ENCODE peak calls at places on chromosomes 16 and 17, in ten cellular contexts. M is stimulated activated naive CD4-positive, alpha-beta T cell; C is endothelial cell; T is NCI-H146; L is K562; J is AG09319; Q is MV-4-11; Z is NCI-H446; S is renal cortical epithelial cell; Y is prostate gland. R is an unnamed sample.

GRCh38 chr16:2856061-2856670 is 1.8 kb downstream of the PRSS22 start:
- DNase-seq in M (peak), C (no peak), T (peak), L (peak), J (no peak), Q (no peak), Z (no peak), S (no peak), Y (no peak), R (no peak)

GRCh38 chr16:55661842-55662479 is 6.2 kb downstream of the SLC6A2 start:
- DNase-seq in M (no peak), C (no peak), T (no peak), L (no peak), J (no peak), Q (no peak), Z (no peak), S (no peak), Y (no peak), R (peak)

GRCh38 chr17:54968954-54969400 is 412 bp downstream of the STXBP4 start:
- DNase-seq in M (peak), C (no peak), T (peak), L (peak), J (no peak), Q (no peak), Z (no peak), S (peak), Y (peak), R (no peak)

GRCh38 chr16:78184554-78185183 is 85.2 kb downstream of the WWOX start:
- DNase-seq in M (no peak), C (no peak), T (peak), L (no peak), J (peak), Q (no peak), Z (no peak), S (peak), Y (peak), R (peak)

GRCh38 chr17:48025904-48026502 is 11.6 kb downstream of the COPZ2 start:
- DNase-seq in M (no peak), C (no peak), T (no peak), L (no peak), J (no peak), Q (no peak), Z (no peak), S (peak), Y (peak), R (no peak)

GRCh38 chr16:49995720-49996119 is 29.3 kb upstream of the CNEP1R1 start:
- DNase-seq in M (no peak), C (no peak), T (no peak), L (no peak), J (no peak), Q (no peak), Z (no peak), S (no peak), Y (no peak), R (no peak)

GRCh38 chr17:491086-492014 is 138.7 kb upstream of the RPH3AL start:
- DNase-seq in M (no peak), C (peak), T (no peak), L (peak), J (no peak), Q (no peak), Z (no peak), S (no peak), Y (peak), R (no peak)

GRCh38 chr16:60031751-60032150 is 1297.6 kb upstream of the GOT2 start:
- DNase-seq in M (no peak), C (no peak), T (no peak), L (no peak), J (peak), Q (no peak), Z (no peak), S (no peak), Y (no peak), R (peak)

GRCh38 chr16:86477642-86478041 is 32.7 kb upstream of the FOXF1 start:
- DNase-seq in M (no peak), C (no peak), T (no peak), L (no peak), J (no peak), Q (no peak), Z (no peak), S (no peak), Y (no peak), R (no peak)

GRCh38 chr17:2034157-2034556 is 4.2 kb downstream of the DPH1 start:
- DNase-seq in M (no peak), C (no peak), T (no peak), L (no peak), J (no peak), Q (peak), Z (no peak), S (peak), Y (no peak), R (no peak)

GRCh38 chr17:50281739-50282401 is 7.6 kb downstream of the TMEM92 start:
- DNase-seq in M (no peak), C (no peak), T (no peak), L (no peak), J (no peak), Q (no peak), Z (no peak), S (no peak), Y (no peak), R (no peak)

GRCh38 chr17:28466521-28467048 is 6.9 kb upstream of the SLC13A2 start:
- DNase-seq in M (no peak), C (no peak), T (no peak), L (peak), J (no peak), Q (no peak), Z (no peak), S (no peak), Y (no peak), R (no peak)

GRCh38 chr16:70694088-70694487 is 8.2 kb upstream of the MTSS2 start:
- DNase-seq in M (no peak), C (no peak), T (peak), L (no peak), J (peak), Q (no peak), Z (peak), S (peak), Y (no peak), R (peak)

GRCh38 chr17:19371259-19372003 is 6.9 kb upstream of the MAPK7 start:
- DNase-seq in M (no peak), C (no peak), T (no peak), L (no peak), J (no peak), Q (peak), Z (no peak), S (no peak), Y (no peak), R (no peak)

GRCh38 chr16:64982581-64982980 is 139.3 kb downstream of the CDH11 start:
- DNase-seq in M (no peak), C (no peak), T (no peak), L (no peak), J (peak), Q (no peak), Z (no peak), S (no peak), Y (no peak), R (no peak)

GRCh38 chr16:8655184-8655717 is 19.2 kb upstream of the ABAT start:
- DNase-seq in M (no peak), C (peak), T (peak), L (peak), J (no peak), Q (peak), Z (peak), S (peak), Y (no peak), R (no peak)

GRCh38 chr16:30660424-30661251 is 2.4 kb downstream of the FBRS start:
- DNase-seq in M (peak), C (no peak), T (no peak), L (no peak), J (no peak), Q (peak), Z (no peak), S (peak), Y (no peak), R (no peak)

GRCh38 chr16:3060339-3061127 is 4.9 kb upstream of the IL32 start:
- DNase-seq in M (no peak), C (no peak), T (no peak), L (no peak), J (no peak), Q (no peak), Z (no peak), S (no peak), Y (no peak), R (no peak)

GRCh38 chr17:27608330-27609230 is 22.4 kb upstream of the LGALS9 start:
- DNase-seq in M (no peak), C (no peak), T (no peak), L (no peak), J (no peak), Q (no peak), Z (no peak), S (peak), Y (no peak), R (no peak)

GRCh38 chr17:77097772-77098171 is 43.0 kb upstream of the SEC14L1 start:
- DNase-seq in M (no peak), C (no peak), T (no peak), L (no peak), J (no peak), Q (no peak), Z (no peak), S (no peak), Y (no peak), R (no peak)

GRCh38 chr17:7354262-7354781 is 634 bp upstream of the TMEM95 start:
- DNase-seq in M (no peak), C (no peak), T (peak), L (peak), J (no peak), Q (no peak), Z (no peak), S (no peak), Y (no peak), R (no peak)

GRCh38 chr17:74528491-74529199 is 2.6 kb downstream of the CD300LB start:
- DNase-seq in M (no peak), C (no peak), T (no peak), L (no peak), J (no peak), Q (peak), Z (no peak), S (no peak), Y (no peak), R (no peak)

GRCh38 chr17:40198576-40198975 is 20.5 kb upstream of the WIPF2 start:
- DNase-seq in M (no peak), C (no peak), T (no peak), L (no peak), J (no peak), Q (no peak), Z (no peak), S (no peak), Y (no peak), R (no peak)

GRCh38 chr16:79006206-79006605 is 594.3 kb downstream of the MAF start:
- DNase-seq in M (no peak), C (no peak), T (no peak), L (no peak), J (no peak), Q (no peak), Z (no peak), S (no peak), Y (no peak), R (no peak)

GRCh38 chr17:35387496-35387895 is 14.1 kb upstream of the SLFN11 start:
- DNase-seq in M (no peak), C (no peak), T (no peak), L (no peak), J (no peak), Q (no peak), Z (no peak), S (no peak), Y (no peak), R (no peak)

GRCh38 chr16:23248261-23249194 is 53.6 kb upstream of the SCNN1B start:
- DNase-seq in M (no peak), C (no peak), T (no peak), L (no peak), J (no peak), Q (no peak), Z (no peak), S (no peak), Y (no peak), R (no peak)

GRCh38 chr17:75589017-75589918 is 1.7 kb downstream of the MYO15B start:
- DNase-seq in M (peak), C (peak), T (peak), L (peak), J (peak), Q (peak), Z (peak), S (peak), Y (peak), R (no peak)

GRCh38 chr17:31467502-31468256 is 76.2 kb downstream of the RAB11FIP4 start:
- DNase-seq in M (no peak), C (no peak), T (no peak), L (no peak), J (no peak), Q (no peak), Z (no peak), S (no peak), Y (no peak), R (no peak)

GRCh38 chr16:19771796-19772195 is 53.7 kb downstream of the IQCK start:
- DNase-seq in M (no peak), C (no peak), T (no peak), L (no peak), J (no peak), Q (no peak), Z (peak), S (no peak), Y (no peak), R (no peak)

GRCh38 chr17:36935681-36936454 is 1.4 kb upstream of the LHX1 start:
- DNase-seq in M (no peak), C (no peak), T (peak), L (peak), J (no peak), Q (no peak), Z (no peak), S (peak), Y (no peak), R (no peak)

GRCh38 chr17:27554152-27554551 is 76.8 kb upstream of the LGALS9 start:
- DNase-seq in M (no peak), C (no peak), T (no peak), L (no peak), J (no peak), Q (no peak), Z (no peak), S (no peak), Y (no peak), R (no peak)

GRCh38 chr17:64499805-64500486 is 3.1 kb upstream of the POLG2 start:
- DNase-seq in M (no peak), C (no peak), T (no peak), L (no peak), J (no peak), Q (no peak), Z (no peak), S (no peak), Y (no peak), R (no peak)

GRCh38 chr16:52912565-52913173 is 140.0 kb downstream of the CHD9NB start:
- DNase-seq in M (no peak), C (peak), T (peak), L (peak), J (no peak), Q (peak), Z (peak), S (peak), Y (peak), R (no peak)

GRCh38 chr17:77834170-77835115 is 124.1 kb upstream of the TNRC6C start:
- DNase-seq in M (no peak), C (no peak), T (peak), L (peak), J (no peak), Q (peak), Z (peak), S (peak), Y (no peak), R (peak)

GRCh38 chr17:76182016-76182764 is 41.1 kb upstream of the FOXJ1 start:
- DNase-seq in M (peak), C (peak), T (peak), L (peak), J (peak), Q (peak), Z (peak), S (peak), Y (peak), R (peak)

GRCh38 chr16:12917653-12918052 is 16.3 kb downstream of the SHISA9 start:
- DNase-seq in M (no peak), C (no peak), T (no peak), L (no peak), J (no peak), Q (no peak), Z (no peak), S (peak), Y (no peak), R (peak)

GRCh38 chr17:39294060-39294459 is 68.3 kb upstream of the STAC2 start:
- DNase-seq in M (no peak), C (no peak), T (no peak), L (no peak), J (no peak), Q (no peak), Z (no peak), S (no peak), Y (no peak), R (no peak)

GRCh38 chr16:21598676-21599157 is 660 bp upstream of the METTL9 start:
- DNase-seq in M (no peak), C (peak), T (no peak), L (peak), J (no peak), Q (peak), Z (no peak), S (no peak), Y (peak), R (no peak)